ENCODE peak calls at places on chromosomes 12 and 14, in four cellular contexts. E is activated CD4-positive, alpha-beta T cell treated with anti-CD3 and anti-CD28 coated beads for 1 hour; Q is stimulated activated CD8-positive, alpha-beta memory T cell treated with anti-CD3 and anti-CD28 coated beads, Interleukin-7, amount 100 ng/mL, for 1 hour; G is NCI-H774. A is an unnamed sample.

GRCh38 chr12:92078167-92079053 is 67.2 kb downstream of the BTG1 start:
- DNase-seq in Q (no peak), E (no peak), G (no peak), A (no peak)

GRCh38 chr14:91185721-91186120 is 58.8 kb downstream of the GPR68 start:
- DNase-seq in E (no peak), G (no peak), Q (no peak), A (no peak)

GRCh38 chr12:120261951-120262851 is 3.3 kb downstream of the PXN start:
- DNase-seq in E (no peak), G (no peak), Q (no peak), A (no peak)

GRCh38 chr12:131704509-131704908 is 6.4 kb upstream of the SFSWAP start:
- DNase-seq in E (no peak), G (no peak), Q (no peak), A (no peak)

GRCh38 chr12:47068539-47068938 is 10.9 kb upstream of the PCED1B start:
- DNase-seq in Q (no peak), E (no peak), G (no peak), A (no peak)

GRCh38 chr12:642633-643477 is 20.4 kb downstream of the NINJ2 start:
- DNase-seq in Q (peak; percentile 43), E (peak; percentile 57), G (peak; percentile 83), A (peak; percentile 66)

GRCh38 chr14:61528591-61529021 is 166.7 kb upstream of the HIF1A start:
- DNase-seq in E (no peak), G (no peak), Q (no peak), A (no peak)

GRCh38 chr14:94403312-94403711 is 14.9 kb upstream of the SERPINA1 start:
- DNase-seq in G (no peak), E (no peak), Q (no peak), A (no peak)

GRCh38 chr12:52817003-52817698 is 3.2 kb upstream of the KRT4 start:
- DNase-seq in Q (no peak), G (no peak), E (no peak), A (no peak)

GRCh38 chr14:91299483-91300115 is 55.1 kb upstream of the GPR68 start:
- DNase-seq in E (no peak), G (peak; percentile 2), Q (no peak), A (no peak)

GRCh38 chr14:27750096-27750495 is 1016.5 kb upstream of the FOXG1 start:
- DNase-seq in Q (no peak), E (no peak), G (no peak), A (no peak)

GRCh38 chr12:66398931-66399625 is 96.8 kb downstream of the HELB start:
- DNase-seq in Q (no peak), G (no peak), E (no peak), A (no peak)

GRCh38 chr14:51552275-51552674 is 99.4 kb upstream of the FRMD6 start:
- DNase-seq in Q (no peak), E (no peak), G (no peak), A (no peak)

GRCh38 chr12:7834701-7835100 is 38.0 kb downstream of the SLC2A14 start:
- DNase-seq in E (no peak), Q (no peak), G (no peak), A (no peak)

GRCh38 chr12:47397664-47398281 is 308.1 kb downstream of the RPAP3 start:
- DNase-seq in G (peak; percentile 19), Q (no peak), E (peak; percentile 18), A (no peak)

GRCh38 chr12:108000111-108000510 is 129.0 kb upstream of the WSCD2 start:
- DNase-seq in Q (no peak), G (no peak), E (no peak), A (no peak)

GRCh38 chr12:124774462-124775167 is 89.0 kb downstream of the SCARB1 start:
- DNase-seq in Q (no peak), G (no peak), E (no peak), A (no peak)

GRCh38 chr12:55929306-55929791 is 1.6 kb upstream of the DGKA start:
- DNase-seq in E (peak; percentile 77), Q (peak; percentile 57), G (no peak), A (peak; percentile 70)

GRCh38 chr12:59928416-59928815 is 332.6 kb downstream of the SLC16A7 start:
- DNase-seq in Q (no peak), E (no peak), G (no peak), A (no peak)

GRCh38 chr12:113101751-113102150 is 33.8 kb downstream of the RASAL1 start:
- DNase-seq in Q (no peak), G (no peak), E (no peak), A (no peak)

GRCh38 chr12:1939745-1940607 is 21.5 kb upstream of the CACNA2D4 start:
- DNase-seq in Q (peak; percentile 88), G (peak; percentile 76), E (peak; percentile 85), A (peak; percentile 82)

GRCh38 chr14:45743884-45744283 is 490.9 kb upstream of the MIS18BP1 start:
- DNase-seq in G (no peak), E (no peak), Q (no peak), A (no peak)

GRCh38 chr14:94844593-94844992 is 74.7 kb upstream of the GSC start:
- DNase-seq in E (no peak), Q (no peak), G (no peak), A (no peak)